ENCODE peak calls at places on chromosomes 11 and 22, in seven cellular contexts. U, X, J, I, N, D and S are unnamed samples.

GRCh38 chr22:42934338-42934737 is 77.3 kb upstream of the ARFGAP3 start:
- DNase-seq in U (no peak), X (no peak), J (no peak), I (peak), N (no peak), D (no peak), S (no peak)

GRCh38 chr11:39011822-39012221 is 2413.8 kb upstream of the RAG2 start:
- DNase-seq in U (no peak), X (no peak), J (no peak), I (no peak), N (no peak), D (no peak), S (no peak)

GRCh38 chr11:124791626-124792341 is 8.4 kb downstream of the MSANTD2 start:
- DNase-seq in U (no peak), X (no peak), J (no peak), I (peak), N (no peak), D (no peak), S (no peak)

GRCh38 chr22:19928207-19928606 is 13.4 kb upstream of the COMT start:
- DNase-seq in U (no peak), X (no peak), J (no peak), I (no peak), N (no peak), D (no peak), S (no peak)

GRCh38 chr22:44595841-44596341 is 97.9 kb upstream of the RTL6 start:
- DNase-seq in U (no peak), X (no peak), J (no peak), I (no peak), N (no peak), D (no peak), S (no peak)

GRCh38 chr22:20128619-20128901 is 3.0 kb upstream of the ZDHHC8 start:
- DNase-seq in U (no peak), X (no peak), J (no peak), I (no peak), N (no peak), D (no peak), S (no peak)

GRCh38 chr11:120127236-120127635 is 10.7 kb downstream of the TRIM29 start:
- DNase-seq in U (no peak), X (no peak), J (no peak), I (no peak), N (no peak), D (no peak), S (no peak)

GRCh38 chr11:129768356-129768755 is 47.3 kb upstream of the TMEM45B start:
- DNase-seq in U (no peak), X (no peak), J (no peak), I (no peak), N (no peak), D (no peak), S (no peak)

GRCh38 chr22:33036881-33037280 is 21.3 kb downstream of the SYN3 start:
- DNase-seq in U (no peak), X (no peak), J (no peak), I (no peak), N (no peak), D (no peak), S (no peak)

GRCh38 chr11:84384637-84385227 is 1098.6 kb upstream of the CCDC90B start:
- DNase-seq in U (peak), X (no peak), J (peak), I (peak), N (peak), D (peak), S (peak)

GRCh38 chr22:21606775-21607174 is 23.0 kb downstream of the YDJC start:
- DNase-seq in U (no peak), X (no peak), J (no peak), I (no peak), N (no peak), D (no peak), S (no peak)

GRCh38 chr11:1928038-1928890 is 8.8 kb downstream of the TNNT3 start:
- DNase-seq in U (no peak), X (no peak), J (peak), I (no peak), N (no peak), D (peak), S (no peak)

GRCh38 chr11:116879789-116880402 is 42.5 kb upstream of the APOA1 start:
- DNase-seq in U (no peak), X (no peak), J (no peak), I (peak), N (peak), D (peak), S (peak)

GRCh38 chr11:85923455-85923854 is 68.3 kb downstream of the CCDC83 start:
- DNase-seq in U (no peak), X (no peak), J (no peak), I (no peak), N (no peak), D (no peak), S (no peak)

GRCh38 chr22:34851918-34852662 is 213.9 kb upstream of the ISX start:
- DNase-seq in U (no peak), X (no peak), J (no peak), I (no peak), N (no peak), D (no peak), S (no peak)

GRCh38 chr11:69198891-69199582 is 43.3 kb downstream of the SMIM38 start:
- DNase-seq in U (no peak), X (no peak), J (no peak), I (no peak), N (no peak), D (no peak), S (no peak)

GRCh38 chr22:27556371-27556770 is 245.2 kb downstream of the MN1 start:
- DNase-seq in U (no peak), X (no peak), J (no peak), I (no peak), N (no peak), D (no peak), S (no peak)

GRCh38 chr22:45784357-45785277 is 113.0 kb downstream of the ATXN10 start:
- DNase-seq in U (no peak), X (no peak), J (no peak), I (peak), N (no peak), D (no peak), S (no peak)

GRCh38 chr22:39297490-39298193 is 21.8 kb downstream of the RPL3 start:
- DNase-seq in U (no peak), X (no peak), J (no peak), I (peak), N (no peak), D (no peak), S (no peak)

GRCh38 chr22:37190262-37190780 is 2.3 kb upstream of the C1QTNF6 start:
- DNase-seq in U (no peak), X (no peak), J (no peak), I (no peak), N (no peak), D (no peak), S (no peak)

GRCh38 chr11:92828576-92828975 is 140.9 kb upstream of the MTNR1B start:
- DNase-seq in U (no peak), X (no peak), J (no peak), I (no peak), N (no peak), D (no peak), S (no peak)

GRCh38 chr11:47296045-47296444 is 26.1 kb downstream of the MADD start:
- DNase-seq in U (no peak), X (no peak), J (no peak), I (no peak), N (no peak), D (no peak), S (no peak)

GRCh38 chr11:72349616-72350218 is 84.6 kb downstream of the CLPB start:
- DNase-seq in U (no peak), X (no peak), J (peak), I (no peak), N (no peak), D (no peak), S (no peak)

GRCh38 chr22:45585437-45585755 is 82.7 kb downstream of the FBLN1 start:
- DNase-seq in U (no peak), X (no peak), J (peak), I (no peak), N (peak), D (no peak), S (no peak)

GRCh38 chr11:69868003-69868865 is 49.0 kb upstream of the FGF3 start:
- DNase-seq in U (no peak), X (no peak), J (no peak), I (no peak), N (no peak), D (no peak), S (no peak)

GRCh38 chr11:70466154-70466553 is 67.8 kb downstream of the CTTN start:
- DNase-seq in U (no peak), X (no peak), J (no peak), I (peak), N (no peak), D (no peak), S (no peak)

GRCh38 chr11:125337836-125338235 is 158.2 kb downstream of the FEZ1 start:
- DNase-seq in U (no peak), X (no peak), J (peak), I (no peak), N (no peak), D (no peak), S (no peak)